ENCODE peak calls at places on chromosome 13, in eight cellular contexts. X is esophagus squamous epithelium, B is AG04449, Q is transverse colon, S is HFF-Myc, D is AG09319, N is ovary, Y is mucosa of descending colon. P is an unnamed sample.

GRCh38 chr13:107743100-107743499 is 472.2 kb downstream of the LIG4 start:
- DNase-seq in Q (no peak), N (no peak), B (no peak), Y (no peak), S (no peak), D (no peak), X (no peak), P (no peak)

GRCh38 chr13:73810647-73811046 is 323.6 kb downstream of the KLF12 start:
- DNase-seq in X (no peak), Y (no peak), Q (no peak), D (no peak), N (no peak), B (no peak), S (no peak), P (no peak)

GRCh38 chr13:25806304-25806974 is 245.4 kb downstream of the SHISA2 start:
- DNase-seq in X (no peak), B (no peak), N (no peak), Q (no peak), S (no peak), Y (no peak), D (no peak), P (no peak)

GRCh38 chr13:30510811-30511371 is 45.2 kb upstream of the HMGB1 start:
- DNase-seq in X (no peak), D (no peak), Y (no peak), N (no peak), Q (no peak), S (no peak), B (no peak), P (peak)

GRCh38 chr13:21232196-21232595 is 55.7 kb downstream of the MRPL57 start:
- DNase-seq in B (no peak), Y (peak), Q (no peak), S (no peak), X (no peak), N (peak), D (peak), P (no peak)

GRCh38 chr13:113832204-113832603 is 31.7 kb downstream of the GAS6 start:
- DNase-seq in X (no peak), Q (no peak), Y (no peak), D (no peak), S (no peak), B (no peak), N (no peak), P (no peak)

GRCh38 chr13:112231451-112232083 is 144.6 kb upstream of the SPACA7 start:
- DNase-seq in D (no peak), N (no peak), Q (no peak), B (no peak), S (no peak), Y (no peak), X (no peak), P (no peak)

GRCh38 chr13:85313761-85314503 is 485.3 kb downstream of the SLITRK6 start:
- DNase-seq in S (peak), N (no peak), Y (no peak), B (peak), X (no peak), D (peak), Q (no peak), P (no peak)

GRCh38 chr13:45678282-45678681 is 23.8 kb upstream of the CBY2 start:
- DNase-seq in N (no peak), Y (no peak), Q (no peak), D (no peak), S (no peak), B (no peak), X (no peak), P (no peak)

GRCh38 chr13:80040219-80040976 is 300.5 kb downstream of the SPRY2 start:
- DNase-seq in N (no peak), Y (peak), B (peak), D (peak), X (no peak), Q (no peak), S (peak), P (no peak)

DNA sequence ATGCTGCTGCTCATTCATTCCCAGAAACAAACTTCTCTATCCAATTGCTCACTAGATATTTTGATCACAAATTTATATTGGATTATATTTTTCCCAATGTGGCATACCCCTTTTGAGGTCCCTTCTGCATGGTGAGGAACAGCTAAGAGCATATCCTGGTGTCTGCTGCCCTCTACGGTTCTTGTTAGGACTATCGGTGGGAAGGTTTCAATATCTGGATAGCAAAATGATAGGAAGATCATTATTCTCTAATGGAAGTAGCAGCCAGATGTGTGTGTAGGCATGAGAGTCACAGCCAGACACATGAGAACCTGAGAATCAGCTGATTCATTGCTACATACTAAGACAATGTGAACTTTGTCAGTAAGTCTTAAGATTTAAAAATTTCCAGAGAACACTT is 1422.4 kb upstream of the MIR17HG start:
- DNase-seq in Q (no peak), X (no peak), D (no peak), Y (peak), B (no peak), S (no peak), N (no peak), P (no peak)
- TF ChIP-seq CTCF in Q (no peak), X (no peak), D (peak), Y (no peak), B (no peak), S (no peak), N (no peak), P (peak)

GRCh38 chr13:27634231-27634630 is 12.5 kb downstream of the POLR1D start:
- DNase-seq in B (no peak), Q (no peak), D (no peak), N (no peak), Y (no peak), X (no peak), S (no peak), P (no peak)

GRCh38 chr13:27631665-27632064 is 10.0 kb downstream of the POLR1D start:
- DNase-seq in N (no peak), X (no peak), B (no peak), Q (no peak), S (no peak), D (no peak), Y (no peak), P (no peak)

GRCh38 chr13:27632214-27632613 is 10.5 kb downstream of the POLR1D start:
- DNase-seq in Q (no peak), Y (no peak), N (no peak), S (no peak), X (no peak), B (no peak), D (no peak), P (no peak)

GRCh38 chr13:27631156-27631555 is 9.5 kb downstream of the POLR1D start:
- DNase-seq in B (no peak), S (no peak), Y (no peak), N (no peak), X (no peak), Q (no peak), D (no peak), P (no peak)

GRCh38 chr13:27632648-27633047 is 11.0 kb downstream of the POLR1D start:
- DNase-seq in Q (no peak), S (no peak), D (no peak), X (no peak), B (no peak), Y (no peak), N (no peak), P (no peak)
- TF ChIP-seq CTCF in Q (no peak), S (no peak), D (no peak), X (no peak), B (no peak), Y (no peak), N (no peak), P (no peak)

DNA sequence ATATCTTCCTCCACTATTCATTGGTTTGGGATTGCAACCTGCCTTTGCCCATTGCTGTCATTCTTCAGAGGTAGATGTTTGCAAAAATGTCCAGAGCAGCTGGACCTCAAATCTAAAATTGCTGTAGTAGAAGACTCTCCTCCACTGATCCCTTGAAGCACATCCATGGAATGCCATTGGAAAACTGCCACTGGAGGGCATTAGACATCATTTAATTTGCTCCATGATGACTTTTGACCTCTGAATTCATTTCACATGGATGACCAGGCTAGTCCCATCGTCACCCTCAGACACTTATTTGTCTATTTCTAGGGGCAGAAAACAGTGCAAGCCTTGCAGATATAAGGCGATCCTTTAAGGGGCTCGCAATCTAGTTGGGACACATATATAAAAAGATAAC is 33.9 kb upstream of the FLT1 start:
- DNase-seq in X (no peak), B (no peak), Y (peak), S (no peak), D (no peak), Q (no peak), N (no peak), P (no peak)
- TF ChIP-seq CTCF in X (no peak), B (no peak), Y (no peak), S (no peak), D (no peak), Q (no peak), N (no peak), P (peak)

DNA sequence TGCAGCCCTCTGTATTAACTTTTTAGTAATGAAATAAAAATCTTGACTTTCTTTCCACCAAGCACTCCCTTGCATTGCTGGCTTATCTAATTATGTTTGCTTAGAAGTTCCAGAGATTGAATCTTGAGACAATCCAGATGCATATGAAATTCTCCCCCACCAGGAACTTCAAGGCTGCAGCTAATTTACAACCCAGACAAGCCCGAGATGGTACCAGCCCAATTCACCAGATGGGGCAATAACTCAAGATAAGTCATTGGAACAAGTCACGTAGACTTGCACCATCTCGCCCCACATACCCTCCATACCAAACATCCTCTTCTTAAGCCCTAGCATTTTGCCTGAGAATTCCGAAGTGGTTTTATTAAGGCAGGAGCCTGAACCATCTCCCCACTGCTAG is 29.0 kb downstream of the UTP14C start:
- DNase-seq in N (no peak), X (no peak), Y (no peak), S (no peak), Q (no peak), B (peak), D (no peak), P (no peak)
- TF ChIP-seq CTCF in N (no peak), X (no peak), Y (no peak), S (no peak), Q (no peak), B (no peak), D (no peak), P (no peak)

P was measured in osteocyte.